ENCODE peak calls at places on chromosome 18, in five cellular contexts. C is SK-N-SH, J is HepG2, M is stomach, L is suprapubic skin. E is an unnamed sample.

GRCh38 chr18:26014462-26014861 is 76.0 kb downstream of the SS18 start:
- DNase-seq in J (no peak), L (no peak), M (no peak), C (no peak), E (no peak)

GRCh38 chr18:78893396-78894305 is 86.0 kb upstream of the SALL3 start:
- DNase-seq in M (no peak), C (no peak), J (no peak), L (no peak), E (no peak)

GRCh38 chr18:811192-812122 is 585 bp downstream of the YES1 start:
- DNase-seq in J (no peak), L (peak; percentile 79), C (no peak), M (peak; percentile 40), E (peak; percentile 56)

GRCh38 chr18:79934311-79935097 is 16.9 kb downstream of the SLC66A2 start:
- DNase-seq in L (peak; percentile 47), M (no peak), C (no peak), J (peak; percentile 99), E (peak; percentile 62)

GRCh38 chr18:59696311-59697235 is 650 bp downstream of the CCBE1 start:
- DNase-seq in C (no peak), L (no peak), J (no peak), M (no peak), E (peak; percentile 10)

GRCh38 chr18:3901042-3901441 is 451.1 kb downstream of the TGIF1 start:
- DNase-seq in C (no peak), J (no peak), L (no peak), M (no peak), E (no peak)

GRCh38 chr18:22005191-22005824 is 164.1 kb upstream of the GATA6 start:
- DNase-seq in C (no peak), M (no peak), L (no peak), J (no peak), E (no peak)

GRCh38 chr18:52652451-52652850 is 312.5 kb downstream of the DCC start:
- DNase-seq in L (no peak), C (no peak), J (no peak), M (no peak), E (no peak)

GRCh38 chr18:47912343-47912742 is 18.1 kb downstream of the SMAD2 start:
- DNase-seq in M (no peak), J (no peak), C (no peak), L (no peak), E (no peak)

GRCh38 chr18:61735564-61736102 is 157.2 kb downstream of the RNF152 start:
- DNase-seq in L (no peak), J (no peak), M (no peak), C (no peak), E (no peak)

GRCh38 chr18:76374330-76375281 is 120.4 kb downstream of the ZNF516 start:
- DNase-seq in L (no peak), C (no peak), J (no peak), M (no peak), E (no peak)

GRCh38 chr18:11544060-11544633 is 65.2 kb upstream of the SLC35G4 start:
- DNase-seq in C (no peak), M (no peak), J (no peak), L (no peak), E (no peak)

DNA sequence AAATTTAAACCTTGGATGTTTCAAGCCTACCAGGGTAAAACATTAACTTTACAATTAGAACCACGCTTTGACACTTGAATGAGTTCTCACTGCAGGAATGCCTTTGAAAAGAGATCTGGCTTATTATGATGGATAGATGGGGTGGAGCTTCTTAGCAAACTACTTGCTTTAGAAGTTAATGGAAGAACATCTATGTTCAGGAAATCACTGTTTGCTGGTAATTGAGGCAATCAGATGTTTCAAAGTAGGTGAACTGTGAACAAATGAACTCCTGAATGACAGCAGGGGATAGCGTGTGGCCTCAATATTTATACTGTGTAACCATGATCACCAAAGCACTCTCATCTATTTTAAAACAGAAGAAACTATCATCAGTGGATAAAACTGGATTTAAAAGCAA is 383.6 kb downstream of the PIK3C3 start:
- DNase-seq in L (no peak), C (no peak), J (peak; percentile 88), M (no peak), E (no peak)
- TF ChIP-seq EP300 in L (no peak), C (no peak), J (no peak), M (no peak), E (no peak)

GRCh38 chr18:51582551-51582950 is 385.1 kb upstream of the MEX3C start:
- DNase-seq in M (no peak), J (no peak), L (no peak), C (no peak), E (no peak)

GRCh38 chr18:51578403-51578980 is 381.0 kb upstream of the MEX3C start:
- DNase-seq in M (no peak), C (no peak), J (no peak), L (no peak), E (no peak)

GRCh38 chr18:51575171-51575570 is 377.7 kb upstream of the MEX3C start:
- DNase-seq in M (no peak), L (no peak), C (no peak), J (no peak), E (no peak)

GRCh38 chr18:51580580-51580979 is 383.1 kb upstream of the MEX3C start:
- DNase-seq in C (no peak), J (no peak), M (no peak), L (no peak), E (no peak)
- TF ChIP-seq POLR2AphosphoS5 in C (no peak), J (no peak), M (no peak), L (no peak), E (no peak)

DNA sequence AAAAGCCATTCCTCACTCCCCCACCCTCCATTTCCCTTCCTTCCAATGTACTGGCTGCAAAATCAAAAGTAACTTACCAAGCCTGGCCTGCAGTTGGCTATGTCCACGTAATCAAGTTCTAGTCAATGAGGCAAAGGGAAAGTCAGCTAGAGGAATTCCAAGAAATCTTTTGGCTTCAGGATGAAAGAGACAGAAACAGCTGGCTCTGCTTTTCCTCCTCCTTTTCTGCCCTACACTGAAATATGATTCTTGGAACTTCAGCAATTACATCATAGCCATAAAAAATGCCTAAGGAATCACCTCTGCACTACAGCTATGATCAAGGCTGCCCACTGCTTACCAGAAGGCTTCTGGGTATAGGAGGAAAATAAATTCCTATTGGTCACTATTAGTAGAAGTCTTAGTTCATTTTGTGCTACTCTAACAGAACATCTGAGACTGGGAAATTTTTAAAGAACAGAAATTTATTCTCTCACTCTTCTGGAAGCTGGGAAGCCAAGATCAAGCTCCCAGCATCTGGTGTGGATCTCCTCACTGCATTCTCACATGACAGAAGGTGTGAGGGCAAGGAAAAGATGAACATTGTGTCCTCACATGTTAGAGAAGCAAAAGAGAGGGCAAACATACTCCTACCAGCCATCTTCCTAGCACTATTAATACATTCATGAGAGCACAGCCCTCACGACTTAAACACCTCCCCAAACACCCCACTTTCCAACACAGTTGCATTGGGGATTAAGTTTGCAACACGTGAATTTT is 219.9 kb downstream of the TMX3 start:
- DNase-seq in M (no peak), C (no peak), J (no peak), L (no peak), E (no peak)
- TF ChIP-seq EP300 in M (no peak), C (no peak), J (no peak), L (no peak), E (peak; percentile 87)

GRCh38 chr18:43139288-43139946 is 23.9 kb upstream of the RIT2 start:
- DNase-seq in M (no peak), J (no peak), C (no peak), L (no peak), E (no peak)
- TF ChIP-seq POLR2AphosphoS5 in M (no peak), J (no peak), C (no peak), L (no peak), E (no peak)

GRCh38 chr18:13584826-13585225 is 141.5 kb downstream of the FAM210A start:
- DNase-seq in L (no peak), M (no peak), C (peak; percentile 73), J (no peak), E (no peak)
- TF ChIP-seq EP300 in L (no peak), M (no peak), C (no peak), J (no peak), E (no peak)

GRCh38 chr18:77632738-77633137 is 383.1 kb downstream of the GALR1 start:
- DNase-seq in M (no peak), C (no peak), J (no peak), L (no peak), E (no peak)

GRCh38 chr18:77634495-77634894 is 384.8 kb downstream of the GALR1 start:
- DNase-seq in L (no peak), J (no peak), C (no peak), M (no peak), E (no peak)

GRCh38 chr18:77635858-77636257 is 386.2 kb downstream of the GALR1 start:
- DNase-seq in C (no peak), J (no peak), L (no peak), M (no peak), E (no peak)

DNA sequence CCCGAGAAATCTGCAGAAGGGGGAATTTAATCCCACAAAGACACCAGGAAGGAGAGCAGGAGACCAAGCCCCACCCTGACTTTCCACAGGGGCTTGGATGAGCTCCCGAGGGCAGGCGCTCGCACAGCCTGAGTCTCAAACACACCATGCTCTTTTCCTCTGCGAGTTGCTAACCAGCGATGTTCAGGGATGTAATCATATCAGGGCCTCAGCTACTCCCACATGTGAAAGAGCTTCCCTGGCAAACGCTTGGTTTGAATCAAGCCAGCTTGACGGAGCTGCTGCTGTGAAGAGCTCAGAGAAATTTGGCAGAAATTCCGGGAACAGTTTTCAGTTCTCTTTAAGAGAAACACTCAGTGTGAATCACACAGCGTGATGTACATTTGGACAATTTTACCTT is 385.8 kb downstream of the GALR1 start:
- DNase-seq in J (no peak), L (no peak), C (no peak), M (no peak), E (no peak)
- TF ChIP-seq POLR2AphosphoS5 in J (no peak), L (no peak), C (no peak), M (no peak), E (no peak)

DNA sequence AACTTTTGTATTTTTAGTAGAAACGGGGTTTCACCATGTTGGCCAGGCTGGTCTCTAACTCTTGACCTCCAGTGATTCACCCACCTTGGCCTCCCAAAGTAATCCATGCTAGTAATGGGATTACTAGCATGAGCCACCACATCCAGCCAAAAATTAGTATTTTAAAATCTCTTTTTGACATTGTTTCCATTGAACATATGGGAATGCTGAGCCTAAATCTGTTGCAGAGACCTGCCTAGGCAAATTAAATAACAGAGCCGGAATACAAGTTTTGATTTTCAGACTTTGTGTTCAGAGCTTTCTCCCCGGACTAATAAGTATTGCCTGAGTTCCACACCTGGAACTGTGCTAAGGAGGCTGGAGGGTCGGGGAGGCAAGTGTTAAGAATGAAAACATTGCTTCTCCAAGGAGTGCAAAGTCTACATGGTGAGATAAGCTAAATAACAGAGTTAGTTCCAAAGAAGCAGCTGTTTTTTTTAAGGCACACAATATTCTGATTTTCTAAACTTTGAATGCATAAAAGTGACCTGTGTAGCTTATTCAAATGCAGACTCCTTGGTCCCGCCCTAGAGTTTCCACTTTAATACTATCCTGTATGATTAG is 150.6 kb upstream of the CELF4 start:
- DNase-seq in M (no peak), C (no peak), J (no peak), L (no peak), E (no peak)
- TF ChIP-seq EP300 in M (no peak), C (no peak), J (no peak), L (no peak), E (no peak)

E was measured in transverse colon.